ENCODE peak calls at places on chromosomes 2 and 18, in seven cellular contexts. G is anterior cingulate cortex; T is mesendoderm; I is T-helper 2 cell; Z is sigmoid colon; K is amniotic stem cell; X is stimulated activated naive CD4-positive, alpha-beta T cell treated with Interleukin-2 at 50 U/mL for 16 hours. N is an unnamed sample.

GRCh38 chr2:195559431-195559914 is 97.6 kb upstream of the SLC39A10 start:
- DNase-seq in G (no peak), K (no peak), X (peak; percentile 75), I (peak; percentile 54), T (no peak), Z (no peak), N (no peak)

GRCh38 chr2:206415618-206416243 is 27.6 kb upstream of the ADAM23 start:
- DNase-seq in Z (no peak), T (no peak), I (no peak), K (no peak), G (no peak), X (no peak), N (no peak)

GRCh38 chr2:123738643-123739042 is 286.4 kb upstream of the CNTNAP5 start:
- DNase-seq in G (no peak), Z (no peak), T (no peak), K (no peak), X (no peak), I (no peak), N (no peak)

GRCh38 chr2:161358838-161359237 is 50.6 kb downstream of the PSMD14 start:
- DNase-seq in K (no peak), I (no peak), T (no peak), G (no peak), X (no peak), Z (no peak), N (no peak)

GRCh38 chr2:27823135-27823534 is 51.6 kb downstream of the MRPL33 start:
- DNase-seq in G (no peak), X (no peak), K (no peak), T (no peak), I (no peak), Z (no peak), N (no peak)

GRCh38 chr2:216413882-216414281 is 1.6 kb downstream of the SMARCAL1 start:
- DNase-seq in Z (no peak), I (no peak), T (no peak), X (no peak), K (no peak), G (no peak), N (no peak)

GRCh38 chr18:47870605-47871004 is 59.9 kb downstream of the SMAD2 start:
- DNase-seq in Z (no peak), G (no peak), K (no peak), T (no peak), I (no peak), X (no peak), N (no peak)

GRCh38 chr2:112629224-112629623 is 16.5 kb upstream of the SLC20A1 start:
- DNase-seq in K (no peak), Z (no peak), T (no peak), G (no peak), X (no peak), I (no peak), N (no peak)

GRCh38 chr2:167510071-167510759 is 621.9 kb downstream of the XIRP2 start:
- DNase-seq in X (no peak), K (no peak), G (no peak), Z (no peak), T (peak; percentile 91), I (no peak), N (no peak)

GRCh38 chr18:41875094-41875780 is 79.8 kb upstream of the PIK3C3 start:
- DNase-seq in T (no peak), Z (no peak), X (no peak), I (no peak), K (no peak), G (no peak), N (no peak)

GRCh38 chr2:15601681-15602080 is 10.0 kb downstream of the DDX1 start:
- DNase-seq in Z (no peak), T (no peak), X (no peak), K (no peak), I (no peak), G (no peak), N (no peak)

GRCh38 chr2:1607971-1608688 is 136.2 kb downstream of the PXDN start:
- DNase-seq in X (no peak), K (no peak), T (no peak), Z (no peak), G (no peak), I (no peak), N (no peak)

GRCh38 chr2:26503238-26503880 is 25.4 kb upstream of the OTOF start:
- DNase-seq in K (no peak), T (peak; percentile 89), I (peak; percentile 78), G (peak; percentile 51), X (peak; percentile 74), Z (peak; percentile 79), N (peak; percentile 40)

GRCh38 chr2:127504552-127505460 is 21.5 kb downstream of the IWS1 start:
- DNase-seq in G (no peak), I (no peak), K (no peak), X (no peak), T (no peak), Z (no peak), N (no peak)

GRCh38 chr18:68791801-68792200 is 6.1 kb upstream of the CCDC102B start:
- DNase-seq in X (no peak), T (no peak), G (no peak), K (no peak), Z (no peak), I (no peak), N (no peak)

GRCh38 chr18:48994044-48994651 is 43.4 kb upstream of the SMAD7 start:
- DNase-seq in T (no peak), K (no peak), G (no peak), X (no peak), Z (no peak), I (no peak), N (no peak)

GRCh38 chr2:10048501-10049171 is 5.3 kb downstream of the KLF11 start:
- DNase-seq in Z (no peak), I (no peak), X (no peak), G (no peak), T (peak; percentile 43), K (peak; percentile 20), N (no peak)

GRCh38 chr18:57659463-57660102 is 37.9 kb upstream of the NARS1 start:
- DNase-seq in K (no peak), I (no peak), Z (no peak), T (no peak), G (no peak), X (no peak), N (peak; percentile 69)

GRCh38 chr2:122516775-122517174 is 761.3 kb downstream of the TSN start:
- DNase-seq in X (no peak), K (no peak), I (no peak), Z (no peak), T (peak; percentile 77), G (no peak), N (no peak)

GRCh38 chr2:158729873-158730620 is 65.1 kb upstream of the DAPL1 start:
- DNase-seq in I (no peak), T (no peak), K (no peak), G (peak; percentile 76), Z (no peak), X (no peak), N (no peak)

GRCh38 chr2:216727346-216728122 is 32.2 kb upstream of the IGFBP5 start:
- DNase-seq in T (no peak), I (no peak), X (no peak), K (no peak), Z (no peak), G (no peak), N (no peak)

GRCh38 chr2:86315084-86315483 is 22.3 kb downstream of the REEP1 start:
- DNase-seq in T (no peak), I (no peak), G (no peak), Z (peak; percentile 37), X (no peak), K (no peak), N (no peak)

GRCh38 chr2:98608962-98609604 is 694 bp downstream of the UNC50 start:
- DNase-seq in Z (no peak), I (no peak), T (peak; percentile 44), G (no peak), K (no peak), X (no peak), N (no peak)

GRCh38 chr2:95013726-95014125 is 11.8 kb upstream of the MAL start:
- DNase-seq in Z (no peak), K (no peak), G (no peak), T (no peak), X (no peak), I (no peak), N (no peak)

GRCh38 chr2:158914731-158915130 is 53.7 kb upstream of the TANC1 start:
- DNase-seq in G (no peak), K (no peak), I (no peak), Z (no peak), T (no peak), X (no peak), N (no peak)

GRCh38 chr2:118222643-118223486 is 134.6 kb downstream of the INSIG2 start:
- DNase-seq in Z (no peak), X (no peak), K (no peak), I (no peak), T (no peak), G (no peak), N (no peak)

GRCh38 chr2:28855977-28856376 is 14.1 kb downstream of the TRMT61B start:
- DNase-seq in X (no peak), G (no peak), Z (no peak), T (no peak), K (no peak), I (no peak), N (no peak)

GRCh38 chr2:174863183-174863582 is 98.9 kb upstream of the CHRNA1 start:
- DNase-seq in I (no peak), G (no peak), T (no peak), Z (no peak), K (no peak), X (no peak), N (no peak)

GRCh38 chr2:69087211-69087911 is 74.4 kb downstream of the ANTXR1 start:
- DNase-seq in G (no peak), K (no peak), T (peak; percentile 18), X (no peak), I (no peak), Z (no peak), N (no peak)

GRCh38 chr2:239225456-239225855 is 175.4 kb downstream of the HDAC4 start:
- DNase-seq in Z (peak; percentile 73), T (no peak), K (no peak), X (no peak), G (no peak), I (no peak), N (no peak)

GRCh38 chr2:224646242-224646846 is 61.2 kb upstream of the CUL3 start:
- DNase-seq in K (no peak), Z (no peak), X (no peak), G (no peak), T (peak; percentile 70), I (no peak), N (no peak)

GRCh38 chr2:52512760-52513159 is 1254.8 kb upstream of the CHAC2 start:
- DNase-seq in I (no peak), X (no peak), Z (no peak), K (no peak), G (no peak), T (peak; percentile 8), N (no peak)